ENCODE peak calls at places on chromosomes 1 and 21, in ten cellular contexts. E is amygdala; S is effector CD4-positive, alpha-beta T cell; P is activated naive CD8-positive, alpha-beta T cell treated with anti-CD3 and anti-CD28 coated beads, Interleukin-2, amount 10 ng/mL, durations not matched to agents 7 days and 5 days; Y is AG20443; X is AG09319; J is GF-D8; H is G401; Q is right cardiac atrium; U is psoas muscle. K is an unnamed sample.

GRCh38 chr1:34852677-34853217 is 6.8 kb downstream of the SMIM12 start:
- DNase-seq in Y (peak; percentile 96), P (peak; percentile 88), X (peak; percentile 77), S (peak; percentile 84), E (peak; percentile 90), Q (peak; percentile 86), H (peak; percentile 97), U (peak; percentile 84), J (peak; percentile 82), K (peak; percentile 97)

GRCh38 chr1:211616231-211617031 is 37.5 kb upstream of the SLC30A1 start:
- DNase-seq in X (no peak), J (no peak), P (no peak), E (peak; percentile 7), Q (peak; percentile 86), H (peak; percentile 90), U (peak; percentile 68), Y (no peak), S (no peak), K (no peak)

GRCh38 chr21:16492892-16493291 is 763.1 kb downstream of the USP25 start:
- DNase-seq in U (no peak), H (no peak), S (no peak), X (no peak), E (no peak), P (no peak), J (peak; percentile 7), Y (no peak), Q (no peak), K (no peak)

GRCh38 chr1:212680691-212681090 is 18.9 kb downstream of the BATF3 start:
- DNase-seq in Y (no peak), E (no peak), P (no peak), U (no peak), J (no peak), X (no peak), H (no peak), Q (no peak), S (no peak), K (no peak)

GRCh38 chr1:109213824-109214693 is at the start of gene SARS1:
- DNase-seq in E (peak; percentile 84), H (peak; percentile 83), Q (peak; percentile 90), S (peak; percentile 75), Y (peak; percentile 99), U (peak; percentile 89), J (peak; percentile 60), P (peak; percentile 95), X (peak; percentile 62), K (peak; percentile 86)

GRCh38 chr1:64555947-64556346 is 86.0 kb downstream of the CACHD1 start:
- DNase-seq in Y (no peak), S (no peak), H (no peak), P (no peak), J (no peak), X (no peak), E (no peak), Q (no peak), U (no peak), K (no peak)

GRCh38 chr1:221337106-221337505 is 404.8 kb downstream of the DUSP10 start:
- DNase-seq in H (no peak), X (no peak), Q (no peak), P (no peak), E (no peak), Y (no peak), U (no peak), S (no peak), J (no peak), K (no peak)

GRCh38 chr1:38241594-38242331 is 195.2 kb upstream of the POU3F1 start:
- DNase-seq in E (no peak), U (no peak), Q (no peak), J (no peak), S (no peak), Y (no peak), P (no peak), H (no peak), X (no peak), K (no peak)

GRCh38 chr1:55974714-55975441 is 604.5 kb downstream of the PLPP3 start:
- DNase-seq in U (no peak), J (no peak), Y (peak; percentile 69), X (peak; percentile 74), E (no peak), P (no peak), S (no peak), Q (no peak), H (no peak), K (no peak)

GRCh38 chr1:167332503-167332902 is 111.8 kb downstream of the POU2F1 start:
- DNase-seq in P (no peak), E (no peak), U (no peak), X (no peak), Q (no peak), H (no peak), S (no peak), J (no peak), Y (peak; percentile 6), K (peak; percentile 50)

GRCh38 chr21:45532826-45533730 is 9.2 kb downstream of the SLC19A1 start:
- DNase-seq in Y (no peak), E (no peak), X (no peak), J (peak; percentile 51), S (no peak), Q (peak; percentile 16), H (no peak), U (peak; percentile 7), P (peak; percentile 33), K (no peak)

GRCh38 chr1:16248603-16249534 is 11.9 kb upstream of the CPLANE2 start:
- DNase-seq in U (peak; percentile 78), X (peak; percentile 64), H (peak; percentile 94), E (peak; percentile 87), Q (peak; percentile 90), Y (peak; percentile 43), S (no peak), P (no peak), J (peak; percentile 98), K (peak; percentile 79)

GRCh38 chr1:36109041-36109679 is 15.9 kb downstream of the COL8A2 start:
- DNase-seq in Q (no peak), P (peak; percentile 72), X (no peak), H (no peak), S (no peak), J (peak; percentile 25), U (no peak), Y (peak; percentile 90), E (no peak), K (peak; percentile 79)

GRCh38 chr1:67716800-67717199 is 31.8 kb downstream of the GADD45A start:
- DNase-seq in E (no peak), J (peak; percentile 24), X (no peak), Q (no peak), H (no peak), Y (peak; percentile 27), U (no peak), P (no peak), S (no peak), K (peak; percentile 96)

GRCh38 chr1:237324226-237324625 is 282.2 kb downstream of the RYR2 start:
- DNase-seq in P (no peak), E (no peak), H (peak; percentile 54), Q (no peak), Y (no peak), X (no peak), U (no peak), J (no peak), S (no peak), K (no peak)

GRCh38 chr1:59123081-59123675 is 173.7 kb upstream of the FGGY start:
- DNase-seq in H (no peak), S (no peak), Q (no peak), J (no peak), Y (no peak), E (no peak), P (no peak), X (no peak), U (no peak), K (peak; percentile 70)

GRCh38 chr1:166695115-166695514 is 144.2 kb upstream of the POGK start:
- DNase-seq in Q (no peak), S (no peak), P (no peak), Y (no peak), U (no peak), H (no peak), X (no peak), J (no peak), E (no peak), K (no peak)